ENCODE peak calls at places on chromosomes 11 and 22, in four cellular contexts. W is spleen, L is fibroblast of mammary gland, E is foreskin fibroblast. Y is an unnamed sample.

GRCh38 chr11:6357222-6357621 is 33.1 kb upstream of the SMPD1 start:
- DNase-seq in E (peak), W (no peak), L (peak), Y (peak)

GRCh38 chr22:19876941-19877625 is 22.4 kb upstream of the GNB1L start:
- DNase-seq in E (no peak), L (no peak), W (peak), Y (no peak)

GRCh38 chr11:33690290-33691050 is 10.2 kb downstream of the C11orf91 start:
- DNase-seq in L (peak), E (peak), W (no peak), Y (peak)

GRCh38 chr22:21682385-21683175 is 16.8 kb downstream of the PPIL2 start:
- DNase-seq in E (no peak), L (no peak), W (no peak), Y (no peak)

GRCh38 chr22:30310881-30311771 is 15.6 kb downstream of the TBC1D10A start:
- DNase-seq in W (no peak), E (peak), L (peak), Y (no peak)

GRCh38 chr11:32830413-32830738 is 649 bp downstream of the PRRG4 start:
- DNase-seq in W (no peak), L (peak), E (no peak), Y (no peak)

GRCh38 chr11:69727266-69727665 is 23.4 kb upstream of the FGF19 start:
- DNase-seq in E (no peak), L (no peak), W (no peak), Y (no peak)

GRCh38 chr11:75325713-75326438 is 25.6 kb downstream of the ARRB1 start:
- DNase-seq in W (no peak), E (peak), L (peak), Y (peak)

GRCh38 chr22:42962295-42963230 is 52.4 kb downstream of the PACSIN2 start:
- DNase-seq in E (no peak), W (no peak), L (no peak), Y (no peak)

GRCh38 chr11:12271241-12271640 is 106.1 kb upstream of the PARVA start:
- DNase-seq in W (no peak), E (no peak), L (no peak), Y (no peak)

GRCh38 chr11:57978686-57979531 is 44.8 kb upstream of the OR9Q1 start:
- DNase-seq in L (peak), W (no peak), E (no peak), Y (no peak)

GRCh38 chr11:73981051-73981805 is 1.4 kb downstream of the UCP2 start:
- DNase-seq in L (no peak), W (peak), E (no peak), Y (no peak)

GRCh38 chr11:19419021-19419750 is 178.4 kb upstream of the E2F8 start:
- DNase-seq in L (peak), E (peak), W (no peak), Y (no peak)

GRCh38 chr11:26837154-26837553 is 115.3 kb upstream of the SLC5A12 start:
- DNase-seq in E (no peak), L (no peak), W (no peak), Y (no peak)

GRCh38 chr22:39253427-39254070 is 8.8 kb upstream of the PDGFB start:
- DNase-seq in E (peak), W (no peak), L (peak), Y (peak)

GRCh38 chr11:57324154-57324885 is 432 bp downstream of the TNKS1BP1 start:
- DNase-seq in L (peak), E (no peak), W (peak), Y (no peak)

GRCh38 chr11:103396237-103396636 is 287.0 kb downstream of the DYNC2H1 start:
- DNase-seq in L (no peak), E (no peak), W (no peak), Y (no peak)

GRCh38 chr11:12943276-12943675 is 65.8 kb upstream of the RASSF10 start:
- DNase-seq in E (no peak), L (no peak), W (no peak), Y (no peak)

GRCh38 chr11:66478823-66479740 is 1.2 kb upstream of the DPP3 start:
- DNase-seq in L (peak), W (peak), E (peak), Y (no peak)

GRCh38 chr11:75673977-75674582 is 5.2 kb upstream of the MAP6 start:
- DNase-seq in W (no peak), E (peak), L (peak), Y (peak)

GRCh38 chr11:109237636-109238035 is 184.4 kb upstream of the C11orf87 start:
- DNase-seq in W (no peak), L (no peak), E (no peak), Y (no peak)

GRCh38 chr11:62612366-62613274 is at the start of the genes EML3 and ROM1:
- DNase-seq in E (peak), W (peak), L (peak), Y (no peak)

GRCh38 chr22:24181088-24181995 is at the start of gene SUSD2:
- DNase-seq in W (peak), E (no peak), L (no peak), Y (no peak)

GRCh38 chr22:29152045-29152380 is 53.7 kb upstream of the EMID1 start:
- DNase-seq in L (no peak), E (no peak), W (no peak), Y (no peak)

GRCh38 chr11:117535870-117536411 is 208.3 kb downstream of the CEP164 start:
- DNase-seq in L (no peak), W (no peak), E (no peak), Y (no peak)

GRCh38 chr11:79794484-79795393 is 353.9 kb upstream of the TENM4 start:
- DNase-seq in E (no peak), W (no peak), L (no peak), Y (no peak)

GRCh38 chr11:117037952-117038350 is 60.3 kb downstream of the SIK3 start:
- DNase-seq in E (no peak), W (no peak), L (no peak), Y (no peak)

GRCh38 chr11:76769645-76770586 is 13.2 kb upstream of the TSKU start:
- DNase-seq in E (no peak), L (peak), W (peak), Y (no peak)

GRCh38 chr11:122170815-122171475 is 54.9 kb upstream of the BLID start:
- DNase-seq in L (peak), W (no peak), E (peak), Y (no peak)

GRCh38 chr11:20070459-20070858 is 89.8 kb downstream of the DBX1 start:
- DNase-seq in E (no peak), W (no peak), L (no peak), Y (no peak)

GRCh38 chr11:116703421-116703820 is 69.4 kb downstream of the BUD13 start:
- DNase-seq in L (no peak), W (peak), E (no peak), Y (no peak)

GRCh38 chr11:37500425-37500824 is 902.4 kb upstream of the RAG2 start:
- DNase-seq in L (no peak), W (no peak), E (no peak), Y (no peak)

GRCh38 chr22:41800348-41801146 is at the start of gene CCDC134:
- DNase-seq in W (peak), L (peak), E (peak), Y (peak)

GRCh38 chr11:34002420-34002819 is 49.1 kb upstream of the CAPRIN1 start:
- DNase-seq in W (no peak), L (no peak), E (no peak), Y (no peak)

GRCh38 chr11:59053387-59053786 is 32.7 kb upstream of the GLYATL1B start:
- DNase-seq in W (peak), E (peak), L (peak), Y (no peak)

GRCh38 chr11:113331988-113332387 is 17.6 kb downstream of the TTC12 start:
- DNase-seq in W (no peak), E (no peak), L (peak), Y (no peak)

GRCh38 chr11:332651-333480 is 12.2 kb upstream of the IFITM3 start:
- DNase-seq in W (no peak), L (no peak), E (no peak), Y (no peak)

GRCh38 chr11:28760676-28761390 is 652.6 kb downstream of the METTL15 start:
- DNase-seq in L (peak), W (no peak), E (peak), Y (no peak)

GRCh38 chr22:35651085-35651484 is 2.8 kb downstream of the APOL6 start:
- DNase-seq in W (peak), E (no peak), L (no peak), Y (no peak)

GRCh38 chr22:35645646-35646045 is 2.6 kb upstream of the APOL6 start:
- DNase-seq in E (no peak), L (no peak), W (peak), Y (no peak)

GRCh38 chr22:35648066-35649025 is at the start of gene APOL6:
- DNase-seq in L (peak), W (peak), E (peak), Y (no peak)

GRCh38 chr22:35649636-35650250 is 1.5 kb downstream of the APOL6 start:
- DNase-seq in W (peak), E (no peak), L (no peak), Y (no peak)

DNA sequence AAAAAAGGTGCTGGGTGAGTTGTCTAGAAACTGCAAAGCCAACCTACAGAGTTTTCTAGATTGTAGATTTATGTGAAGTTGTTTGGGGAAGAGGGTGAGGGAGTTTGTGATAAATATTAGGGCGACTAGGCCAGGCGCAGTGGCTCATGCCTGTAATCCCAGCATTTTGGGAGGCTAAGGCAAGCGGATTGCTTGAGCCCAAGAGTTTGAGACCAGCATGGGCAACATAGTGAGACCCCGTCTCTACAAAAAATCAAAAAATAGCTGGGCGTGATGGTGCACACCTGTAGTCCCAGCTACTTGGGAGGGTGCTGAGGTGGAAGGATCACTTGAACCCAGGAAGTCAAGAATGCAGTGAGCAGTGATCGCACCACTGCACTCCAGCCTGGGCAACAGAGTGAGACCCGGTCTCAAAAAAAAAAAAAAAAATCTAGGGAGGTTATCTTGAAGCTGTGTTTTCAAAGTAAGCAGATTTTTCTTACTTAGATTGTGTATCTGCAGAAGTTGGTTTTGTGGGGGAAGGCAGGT is 844 bp downstream of the APOL6 start:
- DNase-seq in L (no peak), E (no peak), W (no peak), Y (no peak)
- H3K4me3 ChIP-seq in L (peak), E (peak), W (peak), Y (peak)

GRCh38 chr11:108222686-108223448 is at the start of gene ATM:
- DNase-seq in E (peak), W (peak), L (peak), Y (peak)
- TF ChIP-seq CTCF in E (peak), W (peak), L (peak), Y (peak)

GRCh38 chr22:25745341-25746011 is 3.5 kb downstream of the MYO18B start:
- DNase-seq in E (peak), L (peak), W (no peak), Y (no peak)
- H3K4me3 ChIP-seq in E (no peak), L (no peak), W (no peak), Y (no peak)

DNA sequence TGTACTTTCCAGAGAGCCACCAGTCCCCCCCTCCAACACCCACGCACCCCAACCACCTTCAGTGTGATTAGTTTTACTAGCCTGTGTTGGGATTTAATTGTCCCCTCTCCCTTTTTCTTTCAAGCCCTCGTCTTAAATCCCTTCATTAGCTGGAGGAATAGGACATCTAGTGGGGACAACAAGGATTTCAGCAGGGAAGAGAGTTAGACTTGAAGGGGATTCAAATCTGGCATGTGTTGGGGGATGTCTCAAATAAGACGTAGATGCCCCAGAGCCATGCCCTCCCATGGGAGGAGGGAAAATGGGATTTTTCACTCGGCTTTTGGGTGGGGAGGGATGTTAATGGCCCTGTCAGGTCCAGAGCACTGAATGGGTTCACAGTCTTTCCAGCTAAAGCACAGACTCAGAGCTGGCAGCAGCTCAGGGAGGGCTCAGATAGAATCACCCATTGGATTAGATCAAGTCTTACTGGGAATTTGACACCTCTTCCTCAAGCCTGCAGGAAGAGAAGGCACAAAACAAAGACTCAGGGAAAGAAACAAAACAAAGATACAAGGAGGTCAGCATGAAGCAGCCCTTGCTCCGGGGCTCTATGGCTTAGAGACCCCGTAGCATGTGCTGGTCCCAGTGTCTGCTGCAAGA is 10.7 kb downstream of the INS start:
- DNase-seq in L (peak), E (peak), W (no peak), Y (no peak)
- TF ChIP-seq CTCF in L (peak), E (peak), W (peak), Y (peak)

GRCh38 chr22:37242395-37242918 is 1.6 kb downstream of the RAC2 start:
- DNase-seq in W (peak), L (no peak), E (no peak), Y (no peak)

GRCh38 chr22:37244922-37245722 is 1.1 kb upstream of the RAC2 start:
- DNase-seq in E (no peak), W (peak), L (no peak), Y (no peak)

GRCh38 chr22:37243402-37244113 is 511 bp downstream of the RAC2 start:
- DNase-seq in W (peak), E (no peak), L (no peak), Y (no peak)

GRCh38 chr22:37245740-37246139 is 1.7 kb upstream of the RAC2 start:
- DNase-seq in E (no peak), L (no peak), W (no peak), Y (no peak)

GRCh38 chr22:37244114-37244921 is at the start of gene RAC2:
- DNase-seq in L (peak), W (peak), E (no peak), Y (no peak)
- H3K4me3 ChIP-seq in L (peak), W (peak), E (peak), Y (peak)

GRCh38 chr22:47083379-47083986 is 321.0 kb downstream of the TBC1D22A start:
- DNase-seq in E (no peak), W (no peak), L (no peak), Y (no peak)
- TF ChIP-seq CTCF in E (no peak), W (no peak), L (no peak), Y (no peak)

GRCh38 chr11:130022799-130023198 is 20.2 kb upstream of the PRDM10 start:
- DNase-seq in L (no peak), E (no peak), W (no peak), Y (no peak)
- H3K4me3 ChIP-seq in L (no peak), E (no peak), W (no peak), Y (no peak)

GRCh38 chr11:15378941-15379340 is 264.2 kb downstream of the INSC start:
- DNase-seq in E (no peak), W (no peak), L (no peak), Y (no peak)
- TF ChIP-seq CTCF in E (no peak), W (no peak), L (no peak), Y (no peak)

Y was measured in HFF-Myc.